ENCODE peak calls at places on chromosomes 11 and 22, in five cellular contexts. E is NCI-H446 treated with DMSO at 0.1 percent for 48 hours, F is AG04450, V is choroid plexus epithelial cell, T is EL. D is an unnamed sample.

GRCh38 chr22:47367107-47367690 is 604.7 kb downstream of the TBC1D22A start:
- DNase-seq in E (no peak), F (no peak), V (no peak), T (no peak), D (no peak)

GRCh38 chr11:74932169-74932568 is 16.7 kb downstream of the XRRA1 start:
- DNase-seq in E (no peak), F (peak), V (peak), T (peak), D (no peak)

GRCh38 chr11:117044287-117045035 is 53.8 kb downstream of the SIK3 start:
- DNase-seq in E (no peak), F (no peak), V (no peak), T (no peak), D (no peak)

GRCh38 chr22:29932121-29932520 is 49.1 kb downstream of the MTMR3 start:
- DNase-seq in E (no peak), F (no peak), V (no peak), T (no peak), D (peak)

GRCh38 chr22:32329202-32329645 is 28.4 kb upstream of the RFPL3 start:
- DNase-seq in E (no peak), F (no peak), V (no peak), T (no peak), D (no peak)

GRCh38 chr11:129277216-129277838 is 85.2 kb upstream of the ARHGAP32 start:
- DNase-seq in E (no peak), F (no peak), V (no peak), T (peak), D (no peak)

GRCh38 chr11:33708970-33709369 is 8.3 kb upstream of the C11orf91 start:
- DNase-seq in E (no peak), F (no peak), V (no peak), T (no peak), D (no peak)

GRCh38 chr11:35464308-35464707 is 45.0 kb upstream of the SLC1A2 start:
- DNase-seq in E (no peak), F (no peak), V (no peak), T (peak), D (no peak)

GRCh38 chr11:85732968-85733367 is 47.0 kb upstream of the CCDC89 start:
- DNase-seq in E (no peak), F (no peak), V (no peak), T (no peak), D (no peak)

GRCh38 chr11:199782-200181 is 6.9 kb downstream of the SCGB1C1 start:
- DNase-seq in E (no peak), F (no peak), V (no peak), T (no peak), D (no peak)

GRCh38 chr11:2664886-2665746 is 34.7 kb downstream of the KCNQ1OT1 start:
- DNase-seq in E (no peak), F (no peak), V (no peak), T (no peak), D (no peak)

GRCh38 chr11:102513869-102514268 is 16.7 kb downstream of the MMP7 start:
- DNase-seq in E (no peak), F (peak), V (peak), T (peak), D (no peak)

GRCh38 chr11:68750197-68750987 is 928 bp downstream of the TESMIN start:
- DNase-seq in E (no peak), F (no peak), V (no peak), T (no peak), D (no peak)

GRCh38 chr22:45400046-45400445 is 13.4 kb downstream of the SMC1B start:
- DNase-seq in E (no peak), F (no peak), V (no peak), T (no peak), D (no peak)